ENCODE peak calls at places on chromosome 13, in eight cellular contexts. E is uterus, S is heart left ventricle, M is A549, H is lower leg skin, P is suprapubic skin, G is Peyer's patch, Z is body of pancreas. F is an unnamed sample.

GRCh38 chr13:30373727-30374126 is 48.6 kb upstream of the UBE2L5 start:
- DNase-seq in E (no peak), S (no peak), M (no peak), H (no peak), P (no peak), G (no peak), Z (no peak), F (no peak)

GRCh38 chr13:104648291-104648690 is 1582.1 kb upstream of the SLC10A2 start:
- DNase-seq in E (no peak), S (no peak), M (no peak), H (no peak), P (no peak), G (no peak), Z (no peak), F (no peak)

GRCh38 chr13:28717170-28717569 is 1.6 kb downstream of the SLC46A3 start:
- DNase-seq in E (no peak), S (no peak), M (no peak), H (no peak), P (no peak), G (no peak), Z (no peak), F (no peak)

GRCh38 chr13:62687727-62688126 is 1272.1 kb upstream of the PCDH20 start:
- DNase-seq in E (no peak), S (no peak), M (no peak), H (no peak), P (no peak), G (no peak), Z (no peak), F (no peak)

GRCh38 chr13:112726018-112726767 is 36.4 kb downstream of the ATP11A start:
- DNase-seq in E (no peak), S (no peak), M (no peak), H (no peak), P (peak; percentile 54), G (peak; percentile 39), Z (no peak), F (no peak)

GRCh38 chr13:63554157-63554556 is 2138.5 kb upstream of the PCDH20 start:
- DNase-seq in E (no peak), S (no peak), M (no peak), H (no peak), P (no peak), G (no peak), Z (no peak), F (no peak)

GRCh38 chr13:27425151-27425917 is 915 bp downstream of the GTF3A start:
- DNase-seq in E (no peak), S (no peak), M (no peak), H (no peak), P (no peak), G (no peak), Z (no peak), F (no peak)

GRCh38 chr13:42525035-42525504 is 48.9 kb upstream of the TNFSF11 start:
- DNase-seq in E (no peak), S (no peak), M (no peak), H (no peak), P (no peak), G (no peak), Z (no peak), F (no peak)

GRCh38 chr13:105466376-105466775 is 1069.1 kb downstream of the EFNB2 start:
- DNase-seq in E (no peak), S (no peak), M (no peak), H (no peak), P (no peak), G (no peak), Z (no peak), F (no peak)

GRCh38 chr13:41145136-41145908 is 12.7 kb upstream of the KBTBD6 start:
- DNase-seq in E (no peak), S (no peak), M (no peak), H (no peak), P (no peak), G (no peak), Z (no peak), F (no peak)

GRCh38 chr13:92143766-92144165 is 745.3 kb downstream of the GPC5 start:
- DNase-seq in E (no peak), S (no peak), M (no peak), H (no peak), P (no peak), G (no peak), Z (no peak), F (no peak)

GRCh38 chr13:98751397-98752110 is 918 bp downstream of the SLC15A1 start:
- DNase-seq in E (no peak), S (no peak), M (no peak), H (no peak), P (no peak), G (peak; percentile 69), Z (peak; percentile 29), F (no peak)

GRCh38 chr13:79862515-79862914 is 381.6 kb downstream of the NDFIP2 start:
- DNase-seq in E (no peak), S (no peak), M (no peak), H (no peak), P (no peak), G (no peak), Z (no peak), F (no peak)

GRCh38 chr13:45333973-45334922 is 6.7 kb downstream of the TPT1 start:
- DNase-seq in E (no peak), S (no peak), M (no peak), H (no peak), P (no peak), G (no peak), Z (no peak), F (no peak)

DNA sequence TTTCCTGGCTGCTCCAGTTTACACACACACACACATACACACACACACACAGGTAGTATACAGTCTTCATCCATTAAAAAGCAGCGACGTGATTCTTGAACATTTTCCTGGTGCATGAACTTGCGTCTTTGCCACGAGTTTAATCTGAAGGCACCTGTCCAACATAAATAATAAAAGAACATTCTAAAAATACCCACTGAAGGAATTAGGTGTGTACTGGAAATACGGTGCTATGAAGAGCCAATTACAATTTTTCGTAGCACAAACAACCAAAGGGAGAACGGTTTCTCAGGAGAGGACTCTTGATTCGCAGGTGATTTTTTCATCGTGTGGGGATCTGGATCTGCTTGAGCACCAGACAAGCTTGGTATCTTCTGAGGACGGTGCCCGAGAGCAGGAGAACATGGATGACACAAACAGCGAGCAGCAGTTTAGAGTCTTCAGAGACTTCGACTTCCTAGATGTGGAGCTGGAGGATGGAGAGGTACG is 61.2 kb downstream of the ZAR1L start:
- DNase-seq in E (no peak), S (no peak), M (no peak), H (peak; percentile 23), P (no peak), G (no peak), Z (peak; percentile 50), F (no peak)
- TF ChIP-seq POLR2A in E (no peak), S (no peak), M (no peak), H (no peak), P (no peak), G (no peak), Z (peak; percentile 44), F (no peak)

GRCh38 chr13:20505405-20506366 is 20.0 kb downstream of the CRYL1 start:
- DNase-seq in E (no peak), S (no peak), M (no peak), H (no peak), P (no peak), G (no peak), Z (no peak), F (no peak)

GRCh38 chr13:20501548-20501947 is 24.1 kb downstream of the CRYL1 start:
- DNase-seq in E (no peak), S (no peak), M (no peak), H (no peak), P (no peak), G (no peak), Z (no peak), F (no peak)

GRCh38 chr13:20501139-20501538 is 24.5 kb downstream of the CRYL1 start:
- DNase-seq in E (no peak), S (no peak), M (no peak), H (no peak), P (no peak), G (no peak), Z (no peak), F (no peak)

GRCh38 chr13:20506676-20507075 is 19.0 kb downstream of the CRYL1 start:
- DNase-seq in E (no peak), S (no peak), M (no peak), H (no peak), P (no peak), G (no peak), Z (no peak), F (no peak)

GRCh38 chr13:20503088-20504083 is 22.3 kb downstream of the CRYL1 start:
- DNase-seq in E (no peak), S (no peak), M (no peak), H (no peak), P (no peak), G (no peak), Z (no peak), F (no peak)
- TF ChIP-seq POLR2A in E (no peak), S (no peak), M (no peak), H (no peak), P (no peak), G (no peak), Z (no peak), F (no peak)

DNA sequence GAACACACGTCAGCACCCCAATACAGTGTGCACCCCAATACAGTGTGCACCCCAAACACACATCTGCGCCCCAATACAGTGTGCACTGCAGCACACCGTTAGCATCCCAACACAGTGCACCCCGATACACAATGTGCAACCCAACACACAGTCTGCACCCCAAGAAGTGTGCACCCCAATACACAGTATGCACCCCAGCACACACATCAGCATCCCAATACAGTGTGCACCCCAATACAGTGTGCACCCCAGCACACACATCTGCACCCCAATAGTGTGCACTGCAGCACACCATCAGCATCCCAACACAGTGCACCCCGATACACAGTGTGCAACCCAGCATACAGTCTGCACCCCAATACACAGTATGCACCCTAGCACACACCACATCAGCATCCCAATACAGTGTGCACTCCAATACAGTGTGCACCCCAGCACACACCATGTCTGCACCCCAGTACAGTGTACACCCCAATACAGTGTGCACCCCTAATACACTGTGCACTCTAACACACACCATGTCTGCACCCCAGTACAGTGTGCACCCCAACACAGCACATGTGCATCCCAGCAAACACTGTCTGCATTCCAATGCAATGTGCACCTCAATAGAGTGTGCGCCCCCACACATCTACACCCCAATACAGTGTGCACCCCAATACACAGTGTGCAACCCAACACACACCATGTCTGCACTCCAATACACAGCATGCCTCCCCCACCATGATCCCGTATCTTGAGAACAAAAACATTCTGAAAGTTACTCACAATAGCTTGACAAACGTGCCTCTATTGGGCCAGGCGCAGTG is 858 bp upstream of the CARS2 start:
- DNase-seq in E (no peak), S (no peak), M (no peak), H (no peak), P (no peak), G (no peak), Z (no peak), F (no peak)
- TF ChIP-seq POLR2A in E (no peak), S (no peak), M (no peak), H (no peak), P (no peak), G (no peak), Z (no peak), F (no peak)

DNA sequence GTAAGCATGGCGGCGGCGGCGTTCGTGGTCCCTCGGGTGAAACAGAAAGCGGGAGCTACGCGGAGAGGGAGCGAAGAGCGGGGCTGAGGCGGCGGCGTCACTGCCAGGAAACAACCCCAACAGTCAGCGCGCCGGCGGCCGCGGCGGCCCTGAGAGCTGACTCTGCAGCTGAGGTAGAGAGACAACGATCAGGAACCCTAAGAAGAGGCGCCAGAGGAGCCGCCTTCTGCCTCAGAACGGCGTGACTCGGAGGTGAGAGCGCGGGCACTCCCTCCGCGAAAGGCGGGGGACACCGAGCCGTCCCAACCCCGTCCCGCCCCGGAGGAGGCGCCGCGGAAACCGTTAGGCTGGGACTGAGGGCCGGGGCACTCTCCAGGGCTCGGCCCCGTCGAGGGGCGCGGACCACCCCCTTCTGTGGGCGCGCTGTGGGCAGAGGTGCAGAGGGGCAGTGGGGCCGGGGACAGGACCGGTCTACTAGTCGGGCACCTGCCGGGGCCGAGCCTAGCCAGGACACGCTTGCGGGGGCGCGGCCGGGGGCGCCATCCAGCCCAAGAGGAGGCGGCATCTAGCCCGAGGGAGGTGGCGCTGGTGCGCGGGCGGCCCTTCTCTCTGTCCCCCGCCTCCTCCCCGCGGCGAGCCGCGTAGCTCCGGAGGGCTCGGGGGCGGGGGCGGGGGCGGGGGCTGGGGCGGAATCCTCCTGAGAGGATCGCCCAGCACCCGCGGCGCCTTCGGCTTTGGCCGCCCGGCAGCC is 389 bp downstream of the FNDC3A start:
- DNase-seq in E (peak; percentile 85), S (peak; percentile 89), M (peak; percentile 38), H (peak; percentile 71), P (peak; percentile 88), G (peak; percentile 90), Z (peak; percentile 89), F (peak; percentile 45)
- TF ChIP-seq POLR2A in E (peak; percentile 60), S (peak; percentile 39), M (peak; percentile 44), H (no peak), P (peak; percentile 40), G (peak; percentile 71), Z (peak; percentile 77), F (peak; percentile 45)

F was measured in H54.